ENCODE peak calls at places on chromosomes 16 and 17, in eight cellular contexts. C is fibroblast of the conjunctiva; J is activated CD4-positive, CD25-positive, alpha-beta regulatory T cell; F is activated naive CD8-positive, alpha-beta T cell treated with anti-CD3 and anti-CD28 coated beads, Interleukin-2, amount 50 U/mL, for 24 hours; D is skeletal muscle cell; I is amniotic epithelial cell; X is upper lobe of right lung; Q is GM23248. N is an unnamed sample.

GRCh38 chr17:62109378-62109902 is 44.4 kb upstream of the MED13 start:
- DNase-seq in F (peak), J (no peak), C (peak), X (peak), D (no peak), I (peak), Q (peak), N (peak)

GRCh38 chr17:77131919-77132318 is 8.8 kb upstream of the SEC14L1 start:
- DNase-seq in D (peak), Q (peak), X (no peak), C (no peak), I (peak), J (no peak), F (no peak), N (no peak)

GRCh38 chr17:4463818-4464501 is 30.2 kb downstream of the SPNS3 start:
- DNase-seq in C (no peak), D (no peak), Q (no peak), X (no peak), J (no peak), I (no peak), F (no peak), N (no peak)

GRCh38 chr16:4537376-4538066 is 1.1 kb downstream of the CDIP1 start:
- DNase-seq in J (no peak), C (no peak), F (peak), X (no peak), D (no peak), Q (peak), I (no peak), N (peak)

GRCh38 chr17:28717578-28718316 is at the start of gene RAB34:
- DNase-seq in X (peak), D (no peak), I (peak), J (no peak), Q (peak), F (no peak), C (peak), N (peak)

GRCh38 chr17:48795444-48796162 is 21.4 kb downstream of the TTLL6 start:
- DNase-seq in X (no peak), C (peak), F (no peak), J (no peak), I (peak), D (no peak), Q (peak), N (peak)

GRCh38 chr17:42704495-42705494 is 22.5 kb downstream of the CNTNAP1 start:
- DNase-seq in I (no peak), X (peak), Q (no peak), F (peak), D (no peak), C (no peak), J (no peak), N (no peak)

GRCh38 chr17:27294689-27295630 is 1.0 kb downstream of the WSB1 start:
- DNase-seq in C (peak), Q (peak), I (peak), J (no peak), D (peak), F (peak), X (no peak), N (no peak)

GRCh38 chr16:15607700-15608396 is 35.1 kb downstream of the MARF1 start:
- DNase-seq in J (no peak), C (peak), I (peak), F (no peak), X (no peak), D (peak), Q (peak), N (peak)

GRCh38 chr16:71473891-71474290 is 11.8 kb upstream of the ZNF23 start:
- DNase-seq in I (no peak), D (no peak), C (no peak), F (no peak), X (no peak), J (no peak), Q (peak), N (no peak)

GRCh38 chr17:79340771-79341528 is 266.3 kb downstream of the ENGASE start:
- DNase-seq in C (no peak), X (no peak), F (no peak), I (no peak), J (no peak), Q (no peak), D (no peak), N (no peak)

GRCh38 chr16:84832488-84833141 is 12.8 kb downstream of the CRISPLD2 start:
- DNase-seq in C (peak), D (peak), Q (peak), F (no peak), I (peak), J (no peak), X (peak), N (peak)

GRCh38 chr17:50945779-50946222 is 79.6 kb upstream of the TOB1 start:
- DNase-seq in J (no peak), X (no peak), C (no peak), Q (no peak), F (no peak), D (no peak), I (no peak), N (no peak)

GRCh38 chr17:81049372-81049911 is 14.5 kb downstream of the BAIAP2 start:
- DNase-seq in D (no peak), J (no peak), X (no peak), F (peak), I (no peak), C (no peak), Q (no peak), N (no peak)

N was measured in right lobe of liver.